ENCODE peak calls at places on chromosomes 1 and 21, in seven cellular contexts. V is fibroblast of lung, H is left lung, S is NB4, K is breast epithelium, T is GM12865, B is OCI-LY7. Z is an unnamed sample.

GRCh38 chr1:14371806-14372497 is 226.5 kb upstream of the KAZN start:
- DNase-seq in V (peak), H (no peak), S (no peak), K (no peak), T (no peak), B (no peak), Z (no peak)

GRCh38 chr1:43447891-43448708 is 5.6 kb downstream of the HYI start:
- DNase-seq in V (no peak), H (no peak), S (no peak), K (no peak), T (no peak), B (no peak), Z (no peak)

GRCh38 chr1:63651110-63651776 is 58.0 kb downstream of the PGM1 start:
- DNase-seq in V (peak), H (no peak), S (no peak), K (no peak), T (no peak), B (no peak), Z (no peak)

GRCh38 chr1:147545133-147545532 is 3.8 kb downstream of the BCL9 start:
- DNase-seq in V (peak), H (peak), S (peak), K (peak), T (peak), B (peak), Z (no peak)

GRCh38 chr1:49293016-49293415 is 516.3 kb upstream of the BEND5 start:
- DNase-seq in V (no peak), H (peak), S (no peak), K (no peak), T (no peak), B (no peak), Z (no peak)

GRCh38 chr21:46116189-46116845 is 18.4 kb downstream of the COL6A2 start:
- DNase-seq in V (no peak), H (peak), S (no peak), K (no peak), T (no peak), B (no peak), Z (peak)

GRCh38 chr1:202852163-202852904 is 36.6 kb downstream of the RABIF start:
- DNase-seq in V (peak), H (no peak), S (peak), K (no peak), T (peak), B (peak), Z (no peak)

GRCh38 chr1:11421443-11421842 is 57.5 kb upstream of the DISP3 start:
- DNase-seq in V (no peak), H (no peak), S (no peak), K (no peak), T (no peak), B (no peak), Z (no peak)

GRCh38 chr1:234719454-234720258 is 109.7 kb upstream of the IRF2BP2 start:
- DNase-seq in V (no peak), H (no peak), S (no peak), K (no peak), T (no peak), B (no peak), Z (no peak)

GRCh38 chr1:172339840-172340239 is 80.6 kb upstream of the C1orf105 start:
- DNase-seq in V (no peak), H (no peak), S (no peak), K (no peak), T (no peak), B (no peak), Z (no peak)

GRCh38 chr1:159090566-159091546 is 14.3 kb upstream of the AIM2 start:
- DNase-seq in V (peak), H (no peak), S (peak), K (no peak), T (no peak), B (no peak), Z (no peak)

GRCh38 chr1:86429122-86429725 is 5.3 kb downstream of the CLCA2 start:
- DNase-seq in V (peak), H (no peak), S (no peak), K (no peak), T (no peak), B (no peak), Z (no peak)
- TF ChIP-seq CTCF in V (no peak), H (no peak), S (no peak), K (no peak), T (no peak), B (no peak), Z (no peak)

GRCh38 chr1:161200421-161200991 is 1.7 kb upstream of the ADAMTS4 start:
- DNase-seq in V (no peak), H (no peak), S (peak), K (no peak), T (no peak), B (no peak), Z (no peak)

GRCh38 chr1:161200992-161201827 is 957 bp upstream of the NDUFS2 start:
- DNase-seq in V (no peak), H (no peak), S (peak), K (no peak), T (no peak), B (no peak), Z (no peak)

GRCh38 chr1:161199506-161200119 is 759 bp upstream of the ADAMTS4 start:
- DNase-seq in V (no peak), H (no peak), S (no peak), K (no peak), T (no peak), B (no peak), Z (no peak)

GRCh38 chr1:161198877-161199431 is at the start of gene ADAMTS4:
- DNase-seq in V (peak), H (no peak), S (no peak), K (peak), T (no peak), B (no peak), Z (no peak)

DNA sequence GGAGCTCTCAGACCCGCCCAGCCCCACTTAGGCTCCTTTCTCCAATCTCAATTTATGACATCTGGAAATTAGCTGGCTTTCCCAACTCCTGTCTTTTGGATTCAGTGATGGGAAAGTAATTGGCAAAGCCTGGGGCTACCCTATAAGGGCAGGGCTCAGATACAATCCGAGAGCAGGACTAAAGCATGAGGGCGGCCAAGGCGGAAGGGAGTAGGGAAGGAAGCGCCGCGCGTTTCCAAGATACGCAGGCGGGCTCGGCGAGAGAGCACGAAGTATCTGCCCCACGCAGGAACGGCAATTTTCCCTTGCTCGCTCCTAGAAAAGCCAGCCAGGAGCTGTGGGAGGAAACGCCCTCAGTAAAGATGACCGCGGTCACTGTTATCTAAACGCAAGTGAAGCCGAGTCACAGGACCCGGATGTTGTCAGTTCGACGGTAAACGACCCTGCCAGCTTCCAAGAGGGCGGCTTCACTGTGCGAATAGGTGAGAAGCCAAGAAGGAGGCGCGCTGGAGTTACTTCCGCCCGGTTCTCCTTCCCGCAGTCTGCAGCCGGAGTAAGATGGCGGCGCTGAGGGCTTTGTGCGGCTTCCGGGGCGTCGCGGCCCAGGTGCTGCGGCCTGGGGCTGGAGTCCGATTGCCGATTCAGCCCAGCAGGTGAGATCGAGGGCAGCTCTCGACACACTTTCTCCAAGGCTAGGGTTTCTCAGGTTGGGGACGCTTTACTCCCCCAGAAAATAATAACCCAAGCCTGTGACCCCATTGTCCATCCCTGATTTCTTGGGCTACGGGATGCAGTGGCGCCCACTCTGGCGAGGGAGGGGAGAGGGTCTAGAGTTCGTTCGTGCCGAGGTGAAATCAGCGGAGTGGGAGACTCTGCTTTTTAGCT is at the start of gene NDUFS2:
- DNase-seq in V (peak), H (peak), S (peak), K (peak), T (peak), B (peak), Z (peak)
- TF ChIP-seq CTCF in V (peak), H (no peak), S (peak), K (no peak), T (no peak), B (peak), Z (no peak)

GRCh38 chr1:208461680-208462079 is 217.5 kb upstream of the PLXNA2 start:
- DNase-seq in V (no peak), H (no peak), S (peak), K (no peak), T (peak), B (no peak), Z (no peak)
- TF ChIP-seq CTCF in V (no peak), H (no peak), S (peak), K (no peak), T (peak), B (peak), Z (peak)

DNA sequence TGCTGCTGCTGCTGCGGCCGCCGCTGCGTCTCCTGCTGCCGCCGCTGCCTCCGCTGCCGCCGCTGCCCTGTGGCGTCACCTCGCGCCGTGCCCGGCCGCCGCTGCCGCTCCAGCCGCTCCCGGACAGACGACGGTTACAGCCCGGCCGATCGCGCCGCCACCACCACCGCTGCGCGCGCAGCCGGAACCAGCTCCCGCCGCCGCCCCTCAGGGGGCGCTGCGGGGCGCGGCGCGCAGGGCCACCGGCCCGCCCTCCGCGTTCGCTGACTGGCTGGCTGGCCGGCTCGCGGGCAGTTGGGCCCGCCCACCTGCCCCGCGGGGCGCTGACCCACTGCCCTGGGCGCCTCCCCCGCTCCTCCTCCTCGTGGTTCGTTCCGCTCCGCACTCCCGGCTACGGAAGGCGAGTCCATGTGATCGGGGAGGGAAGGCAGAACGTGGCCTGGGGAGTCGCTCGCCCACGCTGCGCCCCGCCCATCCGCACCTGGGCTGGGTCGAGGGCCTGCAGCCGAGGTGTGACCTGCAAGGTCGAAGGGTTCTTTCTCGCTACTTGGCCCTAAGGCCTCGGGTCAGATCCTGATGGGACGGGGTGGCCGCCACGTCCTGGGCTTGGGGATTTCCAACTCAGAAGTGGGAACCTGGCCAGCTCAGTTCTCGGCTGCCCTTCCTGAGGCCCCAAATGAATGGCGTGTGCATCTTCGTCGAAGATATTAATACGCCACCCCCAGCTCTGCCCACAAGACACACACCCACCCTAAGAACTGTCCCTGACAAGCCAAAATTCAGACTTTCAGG is at the start of gene PTP4A2:
- DNase-seq in V (peak), H (peak), S (peak), K (peak), T (peak), B (peak), Z (peak)
- TF ChIP-seq CTCF in V (peak), H (peak), S (peak), K (peak), T (peak), B (peak), Z (peak)

GRCh38 chr1:181104790-181105133 is 16.3 kb downstream of the IER5 start:
- DNase-seq in V (peak), H (no peak), S (peak), K (no peak), T (peak), B (peak), Z (peak)
- TF ChIP-seq CTCF in V (no peak), H (no peak), S (no peak), K (no peak), T (no peak), B (peak), Z (no peak)

GRCh38 chr1:208206092-208206698 is 38.0 kb downstream of the PLXNA2 start:
- DNase-seq in V (no peak), H (no peak), S (no peak), K (no peak), T (no peak), B (no peak), Z (no peak)

GRCh38 chr1:208203127-208203847 is 40.9 kb downstream of the PLXNA2 start:
- DNase-seq in V (peak), H (peak), S (no peak), K (peak), T (no peak), B (no peak), Z (no peak)

GRCh38 chr1:208205216-208206013 is 38.8 kb downstream of the PLXNA2 start:
- DNase-seq in V (no peak), H (no peak), S (no peak), K (no peak), T (no peak), B (no peak), Z (no peak)

GRCh38 chr1:208203848-208204609 is 40.2 kb downstream of the PLXNA2 start:
- DNase-seq in V (peak), H (no peak), S (no peak), K (no peak), T (no peak), B (no peak), Z (no peak)

GRCh38 chr1:208204779-208205178 is 39.4 kb downstream of the PLXNA2 start:
- DNase-seq in V (no peak), H (no peak), S (no peak), K (no peak), T (no peak), B (peak), Z (no peak)
- TF ChIP-seq CTCF in V (no peak), H (no peak), S (no peak), K (no peak), T (no peak), B (no peak), Z (no peak)

GRCh38 chr1:207318072-207318619 is 3.3 kb upstream of the CD55 start:
- DNase-seq in V (no peak), H (no peak), S (no peak), K (no peak), T (no peak), B (no peak), Z (no peak)

GRCh38 chr1:207321790-207322530 is 482 bp downstream of the CD55 start:
- DNase-seq in V (peak), H (no peak), S (peak), K (no peak), T (peak), B (peak), Z (no peak)

GRCh38 chr1:207323425-207323976 is 2.0 kb downstream of the CD55 start:
- DNase-seq in V (no peak), H (no peak), S (no peak), K (no peak), T (no peak), B (no peak), Z (no peak)

GRCh38 chr1:207319207-207319606 is 2.3 kb upstream of the CD55 start:
- DNase-seq in V (no peak), H (no peak), S (no peak), K (no peak), T (no peak), B (no peak), Z (no peak)

GRCh38 chr1:207321045-207321789 is at the start of gene CD55:
- DNase-seq in V (peak), H (peak), S (peak), K (peak), T (peak), B (peak), Z (peak)
- TF ChIP-seq CTCF in V (no peak), H (no peak), S (no peak), K (no peak), T (peak), B (peak), Z (peak)

DNA sequence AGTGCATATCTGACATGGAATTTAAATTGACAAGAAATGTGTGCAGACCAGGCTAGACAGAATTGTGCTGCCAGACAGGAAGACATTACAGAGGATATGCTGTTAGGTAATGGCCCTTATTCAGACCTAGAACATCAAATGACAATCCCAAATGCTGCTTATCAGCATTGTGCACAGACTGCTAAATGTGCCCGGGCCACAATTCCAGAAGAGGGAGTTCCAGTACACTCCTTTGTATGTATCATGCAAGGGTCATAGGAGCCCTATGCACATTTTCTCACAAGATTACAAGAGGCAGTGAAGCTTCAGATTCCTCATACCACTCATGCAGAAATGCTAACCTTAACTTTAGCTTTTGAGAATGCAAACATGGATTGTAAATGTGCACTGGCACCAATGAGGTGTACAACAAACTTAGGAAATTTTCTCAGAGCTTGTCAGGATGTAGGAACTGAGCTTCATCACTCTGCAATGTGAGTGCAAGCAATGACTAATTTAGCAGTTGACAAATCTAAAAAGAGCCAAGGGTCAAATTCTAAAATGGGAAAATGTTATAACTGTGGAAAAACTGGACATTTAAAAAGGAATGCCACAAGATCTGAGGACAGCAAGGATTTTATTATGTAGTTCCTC is 273.5 kb downstream of the COL11A1 start:
- DNase-seq in V (peak), H (no peak), S (no peak), K (no peak), T (no peak), B (no peak), Z (no peak)
- TF ChIP-seq CTCF in V (no peak), H (no peak), S (no peak), K (no peak), T (no peak), B (no peak), Z (no peak)

DNA sequence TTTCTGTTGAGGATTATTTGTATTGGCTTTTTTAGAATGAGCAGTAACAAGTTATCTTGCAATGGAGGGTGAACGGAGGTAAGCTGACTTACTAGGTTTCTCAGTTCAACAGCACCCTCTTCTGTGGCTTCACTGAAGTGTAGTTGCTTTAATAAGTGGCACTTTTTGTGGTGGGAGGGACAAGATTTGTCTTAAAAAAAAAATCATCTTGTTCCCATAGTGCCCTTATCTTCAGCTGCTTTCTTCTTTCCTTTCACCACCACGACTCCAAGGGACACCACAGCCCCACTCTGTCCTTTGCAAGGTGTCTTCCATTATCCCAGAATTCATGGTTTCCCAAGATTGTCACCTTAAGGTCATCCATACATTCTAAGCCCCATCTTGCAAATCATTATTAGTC is 92.9 kb downstream of the PIGK start:
- DNase-seq in V (peak), H (no peak), S (peak), K (no peak), T (peak), B (peak), Z (no peak)
- TF ChIP-seq CTCF in V (peak), H (peak), S (peak), K (peak), T (peak), B (peak), Z (no peak)

DNA sequence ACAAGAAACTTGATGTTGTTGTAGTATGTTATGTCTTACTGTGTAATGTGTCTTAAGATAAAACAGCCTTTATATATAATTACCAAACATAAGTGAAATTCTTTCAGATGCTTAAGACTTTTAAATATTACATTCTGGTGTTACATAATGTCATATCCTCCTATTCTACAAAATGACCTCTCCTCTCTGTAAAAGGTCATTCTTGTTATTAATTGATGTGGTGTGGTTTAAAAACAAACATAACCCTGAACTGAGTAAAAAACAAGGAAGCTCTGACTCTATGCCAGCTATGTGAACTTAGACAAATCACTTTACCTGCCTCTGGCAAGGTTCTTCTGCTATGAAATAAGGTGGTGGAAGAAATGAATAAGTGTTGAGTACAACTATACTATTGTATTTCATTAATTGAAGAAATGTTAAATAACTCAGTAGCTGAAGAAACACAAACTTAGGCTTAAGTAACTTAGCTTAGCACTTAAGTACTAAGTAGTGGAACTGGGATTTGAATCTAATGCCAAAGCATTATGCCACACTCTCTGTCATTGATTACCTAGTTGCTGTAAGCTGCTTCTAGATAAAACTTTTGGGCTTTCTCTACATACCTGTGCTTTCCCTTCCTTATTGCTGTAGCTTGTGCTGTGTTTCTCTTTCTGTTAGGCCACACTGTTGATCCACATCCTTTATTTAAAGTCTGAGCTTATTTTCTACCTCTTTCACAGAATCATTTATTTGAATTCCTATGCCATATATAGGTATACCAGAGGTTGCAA is 859 bp upstream of the ANGPTL1 start:
- DNase-seq in V (no peak), H (no peak), S (no peak), K (no peak), T (no peak), B (no peak), Z (no peak)
- TF ChIP-seq CTCF in V (no peak), H (no peak), S (no peak), K (no peak), T (no peak), B (no peak), Z (no peak)